ENCODE peak calls at places on chromosomes 12 and 14, in six cellular contexts. One of them, this sample, is unnamed.

GRCh38 chr12:62738105-62738504 is 196.8 kb downstream of the PPM1H start:
- DNase-seq in breast epithelium: no peak
- DNase-seq in epithelial cell of prostate: no peak
- DNase-seq in NCI-H1092 treated with DMSO at 0.1 percent for 48 hours: no peak
- DNase-seq in AG04450: no peak
- DNase-seq in fibroblast of lung: no peak
- DNase-seq in this sample: no peak

GRCh38 chr14:54309615-54310014 is 87.2 kb upstream of the CDKN3 start:
- DNase-seq in epithelial cell of prostate: no peak
- DNase-seq in NCI-H1092 treated with DMSO at 0.1 percent for 48 hours: no peak
- DNase-seq in AG04450: no peak
- DNase-seq in fibroblast of lung: no peak
- DNase-seq in breast epithelium: no peak
- DNase-seq in this sample: no peak

GRCh38 chr12:116855744-116856470 is 25.3 kb downstream of the HRK start:
- DNase-seq in AG04450: no peak
- DNase-seq in breast epithelium: no peak
- DNase-seq in fibroblast of lung: no peak
- DNase-seq in epithelial cell of prostate: no peak
- DNase-seq in NCI-H1092 treated with DMSO at 0.1 percent for 48 hours: no peak
- DNase-seq in this sample: no peak

GRCh38 chr14:61280526-61281185 is 482 bp downstream of the TMEM30B start:
- DNase-seq in breast epithelium: peak
- DNase-seq in AG04450: no peak
- DNase-seq in fibroblast of lung: peak
- DNase-seq in epithelial cell of prostate: no peak
- DNase-seq in NCI-H1092 treated with DMSO at 0.1 percent for 48 hours: peak
- DNase-seq in this sample: no peak

GRCh38 chr14:101992708-101993107 is 28.3 kb downstream of the DYNC1H1 start:
- DNase-seq in NCI-H1092 treated with DMSO at 0.1 percent for 48 hours: no peak
- DNase-seq in fibroblast of lung: no peak
- DNase-seq in epithelial cell of prostate: no peak
- DNase-seq in AG04450: no peak
- DNase-seq in breast epithelium: no peak
- DNase-seq in this sample: no peak

GRCh38 chr12:7269273-7269672 is 34.6 kb upstream of the ACSM4 start:
- DNase-seq in epithelial cell of prostate: no peak
- DNase-seq in breast epithelium: no peak
- DNase-seq in AG04450: no peak
- DNase-seq in fibroblast of lung: no peak
- DNase-seq in NCI-H1092 treated with DMSO at 0.1 percent for 48 hours: no peak
- DNase-seq in this sample: no peak

GRCh38 chr12:51744235-51744634 is 104.3 kb downstream of the FIGNL2 start:
- DNase-seq in fibroblast of lung: no peak
- DNase-seq in epithelial cell of prostate: no peak
- DNase-seq in AG04450: no peak
- DNase-seq in NCI-H1092 treated with DMSO at 0.1 percent for 48 hours: no peak
- DNase-seq in breast epithelium: no peak
- DNase-seq in this sample: no peak

GRCh38 chr12:67251012-67251411 is 18.1 kb upstream of the CAND1 start:
- DNase-seq in breast epithelium: no peak
- DNase-seq in epithelial cell of prostate: no peak
- DNase-seq in fibroblast of lung: no peak
- DNase-seq in NCI-H1092 treated with DMSO at 0.1 percent for 48 hours: no peak
- DNase-seq in AG04450: no peak
- DNase-seq in this sample: no peak

GRCh38 chr14:37147310-37147875 is 25.0 kb downstream of the SLC25A21 start:
- DNase-seq in breast epithelium: no peak
- DNase-seq in fibroblast of lung: no peak
- DNase-seq in AG04450: no peak
- DNase-seq in epithelial cell of prostate: no peak
- DNase-seq in NCI-H1092 treated with DMSO at 0.1 percent for 48 hours: no peak
- DNase-seq in this sample: no peak

GRCh38 chr14:93115920-93116675 is at the start of gene ITPK1:
- DNase-seq in fibroblast of lung: peak
- DNase-seq in NCI-H1092 treated with DMSO at 0.1 percent for 48 hours: no peak
- DNase-seq in AG04450: no peak
- DNase-seq in epithelial cell of prostate: no peak
- DNase-seq in breast epithelium: no peak
- DNase-seq in this sample: no peak

GRCh38 chr12:6278439-6279255 is 31.8 kb upstream of the PLEKHG6 start:
- DNase-seq in NCI-H1092 treated with DMSO at 0.1 percent for 48 hours: peak
- DNase-seq in AG04450: no peak
- DNase-seq in fibroblast of lung: peak
- DNase-seq in breast epithelium: peak
- DNase-seq in epithelial cell of prostate: no peak
- DNase-seq in this sample: peak

This sample was measured in AG09319.